ENCODE peak calls at places on chromosomes 5 and 9, in six cellular contexts. D, J, W, B, P and H are unnamed samples. For H3K79me2, the result is how much of the 10 kb centered on the place peaks cover.

GRCh38 chr9:14231196-14231990 is 82.5 kb downstream of the NFIB start:
- DNase-seq in D (no peak), J (no peak), B (no peak), P (no peak), W (no peak), H (no peak)

GRCh38 chr5:126339215-126339805 is 83.9 kb upstream of the GRAMD2B start:
- DNase-seq in J (no peak), P (peak), W (peak), D (peak), B (peak), H (peak)

GRCh38 chr9:73132034-73132776 is 19.5 kb upstream of the ANXA1 start:
- DNase-seq in D (peak), W (peak), B (peak), P (peak), J (peak), H (peak)

GRCh38 chr5:107284822-107285510 is 385.8 kb downstream of the EFNA5 start:
- DNase-seq in J (no peak), D (peak), B (peak), P (peak), W (no peak), H (no peak)

GRCh38 chr5:150266807-150267408 is 22.7 kb downstream of the CAMK2A start:
- DNase-seq in B (no peak), J (no peak), W (peak), P (no peak), D (no peak), H (no peak)

GRCh38 chr5:372556-372910 is 51.0 kb downstream of the AHRR start:
- DNase-seq in D (no peak), P (no peak), J (peak), W (no peak), B (no peak), H (no peak)

GRCh38 chr9:16207161-16207560 is 654.3 kb downstream of the CCDC171 start:
- DNase-seq in J (no peak), W (no peak), B (no peak), P (no peak), D (peak), H (peak)

GRCh38 chr5:2763533-2763794 is 12.0 kb upstream of the IRX2 start:
- DNase-seq in P (no peak), D (no peak), J (no peak), B (no peak), W (no peak), H (no peak)

GRCh38 chr5:134003064-134003956 is 1.5 kb downstream of the VDAC1 start:
- DNase-seq in W (no peak), J (no peak), B (peak), P (no peak), D (no peak), H (no peak)

GRCh38 chr9:113621309-113621791 is 157.8 kb downstream of the RGS3 start:
- DNase-seq in W (peak), D (peak), J (no peak), P (no peak), B (no peak), H (peak)

GRCh38 chr5:40022057-40022456 is 597.3 kb upstream of the DAB2 start:
- DNase-seq in B (no peak), J (no peak), D (no peak), P (no peak), W (no peak), H (no peak)

GRCh38 chr5:40017918-40018317 is 593.1 kb upstream of the DAB2 start:
- DNase-seq in B (no peak), J (no peak), W (no peak), D (no peak), P (no peak), H (no peak)

GRCh38 chr5:40017151-40017550 is 592.4 kb upstream of the DAB2 start:
- DNase-seq in B (no peak), W (no peak), D (no peak), J (no peak), P (peak), H (no peak)

DNA sequence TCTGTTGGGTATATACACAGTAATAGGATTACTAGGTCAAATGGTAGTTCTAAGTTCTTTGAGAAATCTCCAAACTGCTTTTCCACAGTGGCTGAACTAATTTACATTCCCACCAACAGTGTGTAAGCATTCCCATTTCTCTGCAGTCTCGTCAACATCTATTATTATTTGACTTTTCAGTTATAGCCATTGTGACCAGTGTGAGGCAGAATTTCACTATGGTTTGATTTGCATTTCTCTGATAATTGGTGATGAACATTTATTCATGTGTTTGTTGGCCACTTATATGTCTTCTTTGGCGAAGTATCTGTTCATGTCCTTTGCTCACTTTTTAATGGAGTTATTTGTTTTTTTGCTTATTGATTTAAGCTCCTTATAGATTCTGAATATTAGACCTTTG is 596.2 kb upstream of the DAB2 start:
- DNase-seq in J (no peak), P (no peak), W (no peak), D (no peak), B (peak), H (no peak)
- TF ChIP-seq CTCF in J (no peak), P (no peak), W (peak), D (no peak), B (peak), H (no peak)

GRCh38 chr9:131707677-131708612 is 31.9 kb downstream of the RAPGEF1 start:
- DNase-seq in P (peak), W (peak), J (no peak), B (peak), D (no peak), H (peak)

GRCh38 chr9:131707050-131707449 is 32.8 kb downstream of the RAPGEF1 start:
- DNase-seq in W (no peak), P (no peak), D (no peak), J (no peak), B (no peak), H (no peak)

GRCh38 chr9:131708613-131709002 is 31.3 kb downstream of the RAPGEF1 start:
- DNase-seq in D (no peak), W (no peak), P (no peak), B (no peak), J (no peak), H (no peak)

GRCh38 chr9:131712151-131712716 is 27.6 kb downstream of the RAPGEF1 start:
- DNase-seq in D (no peak), B (no peak), W (no peak), P (no peak), J (no peak), H (no peak)

DNA sequence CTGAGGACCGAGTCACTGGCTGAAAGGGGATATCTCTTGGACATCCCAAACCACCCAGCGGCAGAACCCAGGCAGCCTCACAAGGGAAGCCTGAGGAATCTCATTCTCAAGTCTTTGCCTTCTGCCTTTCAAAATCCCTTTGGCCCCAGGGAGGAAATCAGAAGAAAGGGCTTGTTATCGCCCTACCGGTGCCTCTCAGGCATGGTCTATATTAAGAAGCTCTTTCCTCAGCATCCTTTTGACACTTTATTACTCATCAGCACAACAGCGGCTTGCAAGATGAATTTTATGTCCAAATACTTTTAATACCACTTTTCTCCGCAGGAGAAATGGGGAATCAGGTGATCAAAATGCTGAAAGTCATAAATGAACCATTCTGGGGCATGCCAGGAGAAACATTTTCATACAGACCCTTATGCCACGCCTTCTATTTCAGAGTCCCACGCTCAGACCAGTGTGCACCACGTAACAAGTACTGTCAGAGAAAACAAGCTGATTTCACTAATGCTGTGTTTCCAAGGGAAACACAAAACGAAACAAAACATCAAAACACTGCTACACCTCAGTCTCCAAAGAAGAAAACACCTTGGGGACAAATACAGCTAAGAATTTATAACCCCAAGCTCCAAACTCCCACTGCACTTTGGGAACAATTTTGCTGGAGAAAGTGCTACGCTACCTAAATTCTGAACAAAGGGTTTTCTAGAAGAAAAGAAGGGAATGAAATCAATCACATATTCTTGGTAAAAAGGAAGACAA is 30.0 kb downstream of the RAPGEF1 start:
- DNase-seq in W (no peak), J (no peak), P (peak), D (no peak), B (no peak), H (peak)
- H3K27ac ChIP-seq in W (peak), J (no peak), P (peak), D (no peak), B (no peak), H (no peak)

GRCh38 chr5:135102716-135103696 is 69.0 kb upstream of the PITX1 start:
- DNase-seq in J (no peak), B (no peak), D (no peak), P (no peak), W (no peak), H (no peak)
- H3K79me2 ChIP-seq in J (under half), B (under half), D (under half), P (under half), W (under half), H (under half)

GRCh38 chr9:136769710-136770191 is 5.4 kb upstream of the LCN15 start:
- DNase-seq in D (no peak), P (no peak), B (peak), W (peak), J (peak), H (no peak)
- TF ChIP-seq CTCF in D (peak), P (peak), B (peak), W (peak), J (peak), H (peak)

GRCh38 chr5:66565878-66566277 is 30.3 kb upstream of the MAST4 start:
- DNase-seq in P (no peak), W (no peak), D (no peak), B (no peak), J (no peak), H (no peak)
- H3K27ac ChIP-seq in P (no peak), W (no peak), D (no peak), B (no peak), J (no peak), H (no peak)

DNA sequence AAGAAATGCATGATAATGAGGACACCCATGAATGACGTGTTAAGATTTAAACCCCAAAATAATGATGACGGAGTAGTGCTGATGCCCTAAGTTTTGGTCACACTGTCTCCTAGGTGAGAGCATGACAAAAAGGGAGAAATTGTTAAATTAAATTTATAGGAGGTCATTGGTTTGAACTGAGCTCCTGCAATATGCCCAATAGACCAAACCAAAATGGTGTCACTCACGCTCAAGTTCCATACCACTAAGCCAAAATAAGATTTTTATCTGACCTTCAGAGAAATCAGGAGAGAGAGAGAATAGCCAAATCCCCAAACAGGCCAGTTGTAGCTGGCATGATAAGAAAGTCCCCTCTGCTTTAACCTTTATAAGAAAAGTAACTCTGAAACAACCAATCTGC is 46.7 kb downstream of the RAPGEF1 start:
- DNase-seq in D (no peak), B (no peak), W (no peak), P (no peak), J (no peak), H (no peak)
- H3K79me2 ChIP-seq in D (half or more), B (under half), W (half or more), P (half or more), J (under half), H (under half)

GRCh38 chr5:110414360-110414759 is 312.1 kb downstream of the TMEM232 start:
- DNase-seq in D (peak), B (peak), J (no peak), W (no peak), P (no peak), H (peak)
- TF ChIP-seq CTCF in D (peak), B (peak), J (peak), W (peak), P (peak), H (peak)

GRCh38 chr9:4890929-4891328 is 94.1 kb upstream of the JAK2 start:
- DNase-seq in J (no peak), B (no peak), D (no peak), W (no peak), P (no peak), H (no peak)
- H3K27ac ChIP-seq in J (no peak), B (peak), D (no peak), W (no peak), P (no peak), H (no peak)

GRCh38 chr5:123517479-123517878 is 5.5 kb downstream of the CSNK1G3 start:
- DNase-seq in P (no peak), B (no peak), J (no peak), D (no peak), W (no peak), H (no peak)

GRCh38 chr5:123512631-123513461 is 869 bp downstream of the CSNK1G3 start:
- DNase-seq in J (peak), D (peak), B (peak), W (peak), P (peak), H (peak)

GRCh38 chr5:123515904-123516303 is 3.9 kb downstream of the CSNK1G3 start:
- DNase-seq in J (no peak), P (no peak), B (no peak), W (no peak), D (no peak), H (no peak)

GRCh38 chr5:123511648-123512605 is at the start of gene CSNK1G3:
- DNase-seq in D (peak), P (peak), J (peak), W (peak), B (peak), H (peak)

GRCh38 chr5:123514615-123515355 is 2.8 kb downstream of the CSNK1G3 start:
- DNase-seq in D (no peak), B (peak), W (no peak), J (no peak), P (no peak), H (no peak)
- H3K79me2 ChIP-seq in D (half or more), B (half or more), W (half or more), J (under half), P (half or more), H (half or more)